ENCODE peak calls at places on chromosomes 1 and 21, in seven cellular contexts. One of them, this sample, is unnamed. For H3K27me3, the result is how much of the 10 kb centered on the place peaks cover.

GRCh38 chr1:169488157-169488556 is 2.4 kb upstream of the SLC19A2 start:
- DNase-seq in heart left ventricle: no peak
- DNase-seq in MM.1S: no peak
- DNase-seq in PC-3: no peak
- DNase-seq in GM23338: no peak
- DNase-seq in mammary epithelial cell: no peak
- DNase-seq in BJ: no peak
- DNase-seq in this sample: no peak

GRCh38 chr1:102937401-102937800 is 170.9 kb downstream of the COL11A1 start:
- DNase-seq in heart left ventricle: no peak
- DNase-seq in MM.1S: no peak
- DNase-seq in PC-3: no peak
- DNase-seq in GM23338: peak
- DNase-seq in mammary epithelial cell: no peak
- DNase-seq in BJ: no peak
- DNase-seq in this sample: no peak

GRCh38 chr1:89962742-89963075 is 32.2 kb upstream of the ZNF326 start:
- DNase-seq in heart left ventricle: no peak
- DNase-seq in MM.1S: no peak
- DNase-seq in PC-3: no peak
- DNase-seq in GM23338: no peak
- DNase-seq in mammary epithelial cell: no peak
- DNase-seq in BJ: no peak
- DNase-seq in this sample: no peak

GRCh38 chr1:195717651-195718050 is 890.6 kb downstream of the KCNT2 start:
- DNase-seq in heart left ventricle: no peak
- DNase-seq in MM.1S: no peak
- DNase-seq in PC-3: peak
- DNase-seq in GM23338: peak
- DNase-seq in mammary epithelial cell: peak
- DNase-seq in BJ: peak
- DNase-seq in this sample: no peak

GRCh38 chr1:93681549-93682412 is at the start of gene BCAR3:
- DNase-seq in heart left ventricle: peak
- DNase-seq in MM.1S: no peak
- DNase-seq in PC-3: peak
- DNase-seq in GM23338: peak
- DNase-seq in mammary epithelial cell: peak
- DNase-seq in BJ: no peak
- DNase-seq in this sample: peak

GRCh38 chr1:229273507-229274232 is 2.8 kb downstream of the RAB4A start:
- DNase-seq in heart left ventricle: no peak
- DNase-seq in MM.1S: no peak
- DNase-seq in PC-3: peak
- DNase-seq in GM23338: no peak
- DNase-seq in mammary epithelial cell: no peak
- DNase-seq in BJ: no peak
- DNase-seq in this sample: no peak

GRCh38 chr21:44854664-44855446 is 18.6 kb downstream of the PTTG1IP start:
- DNase-seq in heart left ventricle: no peak
- DNase-seq in MM.1S: peak
- DNase-seq in PC-3: no peak
- DNase-seq in GM23338: no peak
- DNase-seq in mammary epithelial cell: no peak
- DNase-seq in BJ: no peak
- DNase-seq in this sample: no peak

GRCh38 chr1:108082006-108082405 is 117.0 kb upstream of the VAV3 start:
- DNase-seq in heart left ventricle: no peak
- DNase-seq in MM.1S: no peak
- DNase-seq in PC-3: no peak
- DNase-seq in GM23338: no peak
- DNase-seq in mammary epithelial cell: no peak
- DNase-seq in BJ: no peak
- DNase-seq in this sample: no peak

GRCh38 chr1:94925561-94926364 is 1.1 kb downstream of the CNN3 start:
- DNase-seq in heart left ventricle: peak
- DNase-seq in MM.1S: no peak
- DNase-seq in PC-3: peak
- DNase-seq in GM23338: peak
- DNase-seq in mammary epithelial cell: peak
- DNase-seq in BJ: no peak
- DNase-seq in this sample: peak

GRCh38 chr1:44829506-44830384 is 13.3 kb downstream of the PTCH2 start:
- DNase-seq in heart left ventricle: no peak
- DNase-seq in MM.1S: no peak
- DNase-seq in PC-3: no peak
- DNase-seq in GM23338: no peak
- DNase-seq in mammary epithelial cell: no peak
- DNase-seq in BJ: no peak
- DNase-seq in this sample: no peak

GRCh38 chr1:28955930-28956552 is 41.7 kb downstream of the EPB41 start:
- DNase-seq in heart left ventricle: no peak
- DNase-seq in MM.1S: peak
- DNase-seq in PC-3: peak
- DNase-seq in GM23338: no peak
- DNase-seq in mammary epithelial cell: peak
- DNase-seq in BJ: no peak
- DNase-seq in this sample: no peak

GRCh38 chr1:17108360-17108759 is 10.9 kb downstream of the PADI2 start:
- DNase-seq in heart left ventricle: no peak
- DNase-seq in MM.1S: no peak
- DNase-seq in PC-3: no peak
- DNase-seq in GM23338: no peak
- DNase-seq in mammary epithelial cell: peak
- DNase-seq in BJ: no peak
- DNase-seq in this sample: no peak

GRCh38 chr1:58597991-58598390 is 20.9 kb upstream of the TACSTD2 start:
- DNase-seq in heart left ventricle: no peak
- DNase-seq in MM.1S: no peak
- DNase-seq in PC-3: no peak
- DNase-seq in GM23338: no peak
- DNase-seq in mammary epithelial cell: no peak
- DNase-seq in BJ: no peak
- DNase-seq in this sample: no peak

GRCh38 chr1:26833432-26834405 is 7.2 kb downstream of the ZDHHC18 start:
- DNase-seq in heart left ventricle: no peak
- DNase-seq in MM.1S: peak
- DNase-seq in PC-3: no peak
- DNase-seq in GM23338: no peak
- DNase-seq in mammary epithelial cell: no peak
- DNase-seq in BJ: no peak
- DNase-seq in this sample: peak

GRCh38 chr1:170664283-170664827 is 424 bp downstream of the PRRX1 start:
- DNase-seq in heart left ventricle: peak
- DNase-seq in MM.1S: no peak
- DNase-seq in PC-3: no peak
- DNase-seq in GM23338: peak
- DNase-seq in mammary epithelial cell: peak
- DNase-seq in BJ: no peak
- DNase-seq in this sample: no peak

GRCh38 chr1:170666661-170667060 is 2.7 kb downstream of the PRRX1 start:
- DNase-seq in heart left ventricle: no peak
- DNase-seq in MM.1S: no peak
- DNase-seq in PC-3: no peak
- DNase-seq in GM23338: peak
- DNase-seq in mammary epithelial cell: no peak
- DNase-seq in BJ: no peak
- DNase-seq in this sample: no peak

GRCh38 chr1:170663441-170664282 is at the start of gene PRRX1:
- DNase-seq in heart left ventricle: no peak
- DNase-seq in MM.1S: no peak
- DNase-seq in PC-3: no peak
- DNase-seq in GM23338: no peak
- DNase-seq in mammary epithelial cell: no peak
- DNase-seq in BJ: no peak
- DNase-seq in this sample: no peak

GRCh38 chr1:170664828-170665617 is 1.1 kb downstream of the PRRX1 start:
- DNase-seq in heart left ventricle: peak
- DNase-seq in MM.1S: no peak
- DNase-seq in PC-3: no peak
- DNase-seq in GM23338: peak
- DNase-seq in mammary epithelial cell: peak
- DNase-seq in BJ: no peak
- DNase-seq in this sample: no peak

DNA sequence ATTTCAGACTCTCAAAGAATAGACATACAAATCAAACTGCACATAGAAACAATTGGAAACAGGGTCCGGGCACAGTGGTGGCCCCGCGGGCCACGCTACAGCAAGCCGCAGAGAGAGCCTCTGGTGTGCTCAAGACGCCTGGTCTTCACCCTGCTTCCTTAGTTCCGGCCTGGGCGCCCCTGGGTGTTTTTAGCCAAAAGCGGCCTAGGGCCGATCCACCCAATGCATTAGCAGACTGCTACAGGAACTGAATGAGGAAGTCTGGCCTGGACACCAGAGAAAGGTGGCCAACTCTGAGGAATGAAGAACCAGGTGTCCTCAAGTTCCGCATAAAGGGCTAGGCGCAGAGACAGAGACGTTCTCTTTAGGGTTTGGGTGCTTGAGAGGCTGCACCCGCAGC is 1.7 kb downstream of the PRRX1 start:
- DNase-seq in heart left ventricle: no peak
- DNase-seq in MM.1S: no peak
- DNase-seq in PC-3: no peak
- DNase-seq in GM23338: no peak
- DNase-seq in mammary epithelial cell: no peak
- DNase-seq in BJ: no peak
- DNase-seq in this sample: no peak
- H3K27me3 ChIP-seq in heart left ventricle: under half
- H3K27me3 ChIP-seq in MM.1S: under half
- H3K27me3 ChIP-seq in PC-3: under half
- H3K27me3 ChIP-seq in GM23338: half or more
- H3K27me3 ChIP-seq in mammary epithelial cell: under half
- H3K27me3 ChIP-seq in BJ: under half
- H3K27me3 ChIP-seq in this sample: under half

DNA sequence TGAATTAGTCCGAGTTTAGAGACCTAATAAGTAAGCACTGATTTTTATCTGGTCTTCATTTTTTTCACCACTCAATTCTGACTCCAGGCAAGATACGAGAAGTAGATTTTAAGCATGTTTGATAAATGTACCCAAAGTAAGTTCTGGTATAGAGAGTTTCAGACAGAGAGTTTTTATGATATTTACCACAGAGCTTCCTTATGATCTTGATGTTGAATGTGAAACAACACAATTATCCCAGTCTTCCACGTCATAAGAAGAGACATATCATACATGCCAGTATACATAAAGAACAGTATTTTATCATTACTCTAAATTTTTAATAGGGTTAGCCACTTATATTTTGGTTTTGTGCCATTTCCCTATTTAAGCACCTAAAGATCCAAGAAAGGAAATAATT is 7.8 kb upstream of the NCMAP start:
- DNase-seq in heart left ventricle: no peak
- DNase-seq in MM.1S: no peak
- DNase-seq in PC-3: no peak
- DNase-seq in GM23338: no peak
- DNase-seq in mammary epithelial cell: no peak
- DNase-seq in BJ: no peak
- DNase-seq in this sample: no peak
- TF ChIP-seq CTCF in heart left ventricle: no peak
- TF ChIP-seq CTCF in MM.1S: no peak
- TF ChIP-seq CTCF in PC-3: no peak
- TF ChIP-seq CTCF in GM23338: no peak
- TF ChIP-seq CTCF in mammary epithelial cell: no peak
- TF ChIP-seq CTCF in BJ: no peak
- TF ChIP-seq CTCF in this sample: no peak

DNA sequence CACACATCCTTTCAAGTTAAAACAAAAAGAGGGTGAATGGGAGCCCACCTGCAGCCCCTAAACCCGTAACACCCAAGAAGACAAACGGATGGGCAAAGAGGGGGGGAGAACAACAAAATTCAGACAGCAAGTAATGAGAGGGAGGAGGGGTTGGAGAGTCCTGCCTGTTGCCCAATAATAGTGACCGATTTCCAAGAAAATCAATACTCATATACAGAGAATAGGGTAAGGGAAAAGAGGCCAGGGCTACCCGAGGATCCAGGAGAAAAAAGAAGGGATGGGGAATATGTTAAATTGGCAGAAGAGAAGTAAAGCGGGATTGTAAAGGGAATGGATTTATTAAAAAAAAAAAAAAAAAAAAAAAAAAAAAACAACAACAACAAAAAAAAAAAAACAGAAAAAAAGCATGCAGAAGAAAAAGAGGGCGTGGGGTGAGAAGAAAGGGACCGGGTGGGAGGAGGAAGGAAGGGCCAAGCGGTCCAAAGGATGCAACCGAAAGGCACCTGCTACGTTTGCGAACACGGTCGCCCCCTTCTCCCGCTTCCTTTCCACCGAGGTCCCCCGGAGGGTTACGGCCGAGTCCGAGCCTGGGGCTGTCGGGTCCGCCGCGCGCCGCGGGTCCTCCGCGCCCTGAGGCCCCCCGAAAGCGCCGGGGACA is 930 bp downstream of the SLC30A10 start:
- DNase-seq in heart left ventricle: no peak
- DNase-seq in MM.1S: no peak
- DNase-seq in PC-3: no peak
- DNase-seq in GM23338: no peak
- DNase-seq in mammary epithelial cell: no peak
- DNase-seq in BJ: no peak
- DNase-seq in this sample: no peak
- H3K4me3 ChIP-seq in heart left ventricle: peak
- H3K4me3 ChIP-seq in MM.1S: peak
- H3K4me3 ChIP-seq in PC-3: no peak
- H3K4me3 ChIP-seq in GM23338: peak
- H3K4me3 ChIP-seq in mammary epithelial cell: no peak
- H3K4me3 ChIP-seq in BJ: no peak
- H3K4me3 ChIP-seq in this sample: peak

GRCh38 chr1:245156736-245157505 is 2.1 kb downstream of the KIF26B start:
- DNase-seq in heart left ventricle: no peak
- DNase-seq in MM.1S: no peak
- DNase-seq in PC-3: peak
- DNase-seq in GM23338: peak
- DNase-seq in mammary epithelial cell: peak
- DNase-seq in BJ: no peak
- DNase-seq in this sample: no peak

GRCh38 chr1:245166471-245166885 is 11.7 kb downstream of the KIF26B start:
- DNase-seq in heart left ventricle: no peak
- DNase-seq in MM.1S: no peak
- DNase-seq in PC-3: no peak
- DNase-seq in GM23338: peak
- DNase-seq in mammary epithelial cell: no peak
- DNase-seq in BJ: no peak
- DNase-seq in this sample: no peak

GRCh38 chr1:245160288-245160687 is 5.5 kb downstream of the KIF26B start:
- DNase-seq in heart left ventricle: no peak
- DNase-seq in MM.1S: no peak
- DNase-seq in PC-3: no peak
- DNase-seq in GM23338: no peak
- DNase-seq in mammary epithelial cell: no peak
- DNase-seq in BJ: no peak
- DNase-seq in this sample: no peak

GRCh38 chr1:245160976-245161375 is 6.2 kb downstream of the KIF26B start:
- DNase-seq in heart left ventricle: no peak
- DNase-seq in MM.1S: no peak
- DNase-seq in PC-3: no peak
- DNase-seq in GM23338: no peak
- DNase-seq in mammary epithelial cell: no peak
- DNase-seq in BJ: no peak
- DNase-seq in this sample: no peak

DNA sequence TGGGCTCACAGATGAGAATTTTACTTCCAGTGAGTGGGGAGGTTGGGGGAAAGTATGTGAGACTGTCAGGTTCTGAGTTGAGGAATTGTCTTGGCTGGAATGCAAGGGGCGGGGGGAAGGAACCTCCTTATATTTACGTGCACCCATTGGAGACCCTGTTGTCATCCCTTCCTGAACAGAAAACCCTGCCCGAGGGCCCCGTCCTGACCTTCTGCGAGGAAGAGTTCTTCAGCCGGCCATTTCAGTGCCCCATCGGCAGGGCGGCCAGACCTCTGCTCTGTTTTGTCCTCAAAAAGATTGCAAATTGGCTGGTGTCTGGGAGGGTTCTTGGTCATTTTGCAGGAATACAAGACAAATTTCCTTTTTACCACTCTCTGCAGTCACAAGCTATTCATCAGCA is 7.1 kb downstream of the KIF26B start:
- DNase-seq in heart left ventricle: no peak
- DNase-seq in MM.1S: no peak
- DNase-seq in PC-3: no peak
- DNase-seq in GM23338: no peak
- DNase-seq in mammary epithelial cell: no peak
- DNase-seq in BJ: no peak
- DNase-seq in this sample: no peak
- H3K27me3 ChIP-seq in heart left ventricle: under half
- H3K27me3 ChIP-seq in MM.1S: under half
- H3K27me3 ChIP-seq in PC-3: half or more
- H3K27me3 ChIP-seq in GM23338: under half
- H3K27me3 ChIP-seq in mammary epithelial cell: under half
- H3K27me3 ChIP-seq in BJ: under half
- H3K27me3 ChIP-seq in this sample: under half